ENCODE peak calls at places on chromosomes 5 and 9, in eight cellular contexts. One of them, this sample, is unnamed.

GRCh38 chr5:113204525-113205161 is 228.0 kb downstream of the DCP2 start:
- DNase-seq in CD8-positive, alpha-beta T cell: no peak
- DNase-seq in osteocyte: no peak
- DNase-seq in cardiac muscle cell: peak
- DNase-seq in AG09309: no peak
- DNase-seq in endothelial cell: no peak
- DNase-seq in neural progenitor cell: no peak
- DNase-seq in spleen: no peak
- DNase-seq in this sample: no peak

GRCh38 chr5:68711311-68712200 is 382.3 kb upstream of the SLC30A5 start:
- DNase-seq in osteocyte: no peak
- DNase-seq in neural progenitor cell: no peak
- DNase-seq in AG09309: no peak
- DNase-seq in endothelial cell: no peak
- DNase-seq in spleen: no peak
- DNase-seq in CD8-positive, alpha-beta T cell: no peak
- DNase-seq in cardiac muscle cell: no peak
- DNase-seq in this sample: no peak

GRCh38 chr5:139903805-139904565 is 108.4 kb downstream of the PSD2 start:
- DNase-seq in endothelial cell: peak
- DNase-seq in CD8-positive, alpha-beta T cell: no peak
- DNase-seq in spleen: peak
- DNase-seq in cardiac muscle cell: peak
- DNase-seq in osteocyte: no peak
- DNase-seq in neural progenitor cell: peak
- DNase-seq in AG09309: no peak
- DNase-seq in this sample: peak

GRCh38 chr9:100427366-100428263 is 672 bp downstream of the MSANTD3 start:
- DNase-seq in spleen: no peak
- DNase-seq in CD8-positive, alpha-beta T cell: peak
- DNase-seq in cardiac muscle cell: peak
- DNase-seq in neural progenitor cell: peak
- DNase-seq in AG09309: no peak
- DNase-seq in osteocyte: peak
- DNase-seq in endothelial cell: peak
- DNase-seq in this sample: peak

GRCh38 chr9:92245005-92245797 is 48.3 kb downstream of the IARS1 start:
- DNase-seq in AG09309: peak
- DNase-seq in endothelial cell: no peak
- DNase-seq in CD8-positive, alpha-beta T cell: no peak
- DNase-seq in cardiac muscle cell: peak
- DNase-seq in osteocyte: no peak
- DNase-seq in spleen: no peak
- DNase-seq in neural progenitor cell: no peak
- DNase-seq in this sample: no peak

GRCh38 chr9:135034106-135034505 is 53.4 kb upstream of the OLFM1 start:
- DNase-seq in neural progenitor cell: no peak
- DNase-seq in AG09309: no peak
- DNase-seq in cardiac muscle cell: no peak
- DNase-seq in osteocyte: peak
- DNase-seq in endothelial cell: no peak
- DNase-seq in spleen: no peak
- DNase-seq in CD8-positive, alpha-beta T cell: no peak
- DNase-seq in this sample: no peak

GRCh38 chr5:178941361-178941760 is 363 bp downstream of the ZNF454 start:
- DNase-seq in osteocyte: no peak
- DNase-seq in AG09309: no peak
- DNase-seq in CD8-positive, alpha-beta T cell: no peak
- DNase-seq in spleen: no peak
- DNase-seq in neural progenitor cell: no peak
- DNase-seq in endothelial cell: no peak
- DNase-seq in cardiac muscle cell: peak
- DNase-seq in this sample: peak

GRCh38 chr5:142686210-142686734 is 382 bp upstream of the FGF1 start:
- DNase-seq in osteocyte: no peak
- DNase-seq in cardiac muscle cell: no peak
- DNase-seq in spleen: no peak
- DNase-seq in endothelial cell: no peak
- DNase-seq in neural progenitor cell: peak
- DNase-seq in CD8-positive, alpha-beta T cell: no peak
- DNase-seq in AG09309: no peak
- DNase-seq in this sample: no peak

GRCh38 chr5:27472000-27472763 is 433.8 kb upstream of the CDH9 start:
- DNase-seq in osteocyte: no peak
- DNase-seq in AG09309: peak
- DNase-seq in CD8-positive, alpha-beta T cell: no peak
- DNase-seq in cardiac muscle cell: peak
- DNase-seq in spleen: no peak
- DNase-seq in endothelial cell: peak
- DNase-seq in neural progenitor cell: peak
- DNase-seq in this sample: peak

GRCh38 chr5:143341807-143342570 is 61.5 kb downstream of the NR3C1 start:
- DNase-seq in CD8-positive, alpha-beta T cell: no peak
- DNase-seq in endothelial cell: no peak
- DNase-seq in AG09309: no peak
- DNase-seq in osteocyte: no peak
- DNase-seq in spleen: no peak
- DNase-seq in neural progenitor cell: no peak
- DNase-seq in cardiac muscle cell: peak
- DNase-seq in this sample: no peak

GRCh38 chr5:38467353-38468040 is 88.9 kb downstream of the LIFR start:
- DNase-seq in cardiac muscle cell: peak
- DNase-seq in spleen: no peak
- DNase-seq in endothelial cell: no peak
- DNase-seq in CD8-positive, alpha-beta T cell: no peak
- DNase-seq in AG09309: no peak
- DNase-seq in osteocyte: peak
- DNase-seq in neural progenitor cell: peak
- DNase-seq in this sample: no peak

GRCh38 chr5:12330381-12330780 is 426.1 kb upstream of the CTNND2 start:
- DNase-seq in osteocyte: no peak
- DNase-seq in spleen: no peak
- DNase-seq in neural progenitor cell: no peak
- DNase-seq in endothelial cell: no peak
- DNase-seq in cardiac muscle cell: no peak
- DNase-seq in CD8-positive, alpha-beta T cell: no peak
- DNase-seq in AG09309: no peak
- DNase-seq in this sample: no peak

GRCh38 chr5:132261881-132262845 is 4.7 kb downstream of the PDLIM4 start:
- DNase-seq in osteocyte: peak
- DNase-seq in endothelial cell: peak
- DNase-seq in CD8-positive, alpha-beta T cell: no peak
- DNase-seq in AG09309: no peak
- DNase-seq in neural progenitor cell: no peak
- DNase-seq in cardiac muscle cell: no peak
- DNase-seq in spleen: peak
- DNase-seq in this sample: no peak

GRCh38 chr5:119171686-119172085 is 100.8 kb downstream of the DMXL1 start:
- DNase-seq in neural progenitor cell: no peak
- DNase-seq in AG09309: no peak
- DNase-seq in cardiac muscle cell: no peak
- DNase-seq in endothelial cell: no peak
- DNase-seq in spleen: no peak
- DNase-seq in CD8-positive, alpha-beta T cell: no peak
- DNase-seq in osteocyte: no peak
- DNase-seq in this sample: no peak

GRCh38 chr5:58094031-58094430 is 365.9 kb downstream of the PLK2 start:
- DNase-seq in neural progenitor cell: no peak
- DNase-seq in AG09309: no peak
- DNase-seq in osteocyte: no peak
- DNase-seq in spleen: no peak
- DNase-seq in cardiac muscle cell: no peak
- DNase-seq in endothelial cell: no peak
- DNase-seq in CD8-positive, alpha-beta T cell: no peak
- DNase-seq in this sample: no peak

GRCh38 chr9:133599470-133600173 is 9.6 kb downstream of the FAM163B start:
- DNase-seq in endothelial cell: no peak
- DNase-seq in osteocyte: no peak
- DNase-seq in CD8-positive, alpha-beta T cell: no peak
- DNase-seq in cardiac muscle cell: no peak
- DNase-seq in AG09309: no peak
- DNase-seq in neural progenitor cell: no peak
- DNase-seq in spleen: no peak
- DNase-seq in this sample: no peak

GRCh38 chr5:55063220-55063863 is 39.1 kb upstream of the GZMA start:
- DNase-seq in cardiac muscle cell: no peak
- DNase-seq in AG09309: no peak
- DNase-seq in neural progenitor cell: no peak
- DNase-seq in osteocyte: no peak
- DNase-seq in spleen: no peak
- DNase-seq in endothelial cell: no peak
- DNase-seq in CD8-positive, alpha-beta T cell: no peak
- DNase-seq in this sample: no peak

GRCh38 chr9:133713960-133714495 is 24.1 kb downstream of the SARDH start:
- DNase-seq in AG09309: no peak
- DNase-seq in spleen: no peak
- DNase-seq in CD8-positive, alpha-beta T cell: no peak
- DNase-seq in neural progenitor cell: no peak
- DNase-seq in endothelial cell: peak
- DNase-seq in osteocyte: no peak
- DNase-seq in cardiac muscle cell: no peak
- DNase-seq in this sample: peak

GRCh38 chr9:6711403-6711802 is 46.4 kb upstream of the KDM4C start:
- DNase-seq in spleen: no peak
- DNase-seq in endothelial cell: no peak
- DNase-seq in AG09309: no peak
- DNase-seq in cardiac muscle cell: peak
- DNase-seq in osteocyte: no peak
- DNase-seq in neural progenitor cell: no peak
- DNase-seq in CD8-positive, alpha-beta T cell: no peak
- DNase-seq in this sample: no peak

GRCh38 chr9:83563360-83563759 is 25.2 kb upstream of the FRMD3 start:
- DNase-seq in endothelial cell: no peak
- DNase-seq in osteocyte: no peak
- DNase-seq in cardiac muscle cell: no peak
- DNase-seq in spleen: no peak
- DNase-seq in neural progenitor cell: no peak
- DNase-seq in AG09309: no peak
- DNase-seq in CD8-positive, alpha-beta T cell: no peak
- DNase-seq in this sample: no peak

GRCh38 chr9:131217321-131218031 is 58.8 kb downstream of the FAM78A start:
- DNase-seq in AG09309: no peak
- DNase-seq in CD8-positive, alpha-beta T cell: no peak
- DNase-seq in spleen: no peak
- DNase-seq in osteocyte: no peak
- DNase-seq in neural progenitor cell: no peak
- DNase-seq in endothelial cell: no peak
- DNase-seq in cardiac muscle cell: no peak
- DNase-seq in this sample: no peak

GRCh38 chr5:136446565-136446964 is 81.2 kb upstream of the TRPC7 start:
- DNase-seq in spleen: no peak
- DNase-seq in AG09309: no peak
- DNase-seq in cardiac muscle cell: no peak
- DNase-seq in CD8-positive, alpha-beta T cell: no peak
- DNase-seq in neural progenitor cell: no peak
- DNase-seq in endothelial cell: no peak
- DNase-seq in osteocyte: no peak
- DNase-seq in this sample: no peak
- TF ChIP-seq CTCF in spleen: no peak
- TF ChIP-seq CTCF in AG09309: no peak
- TF ChIP-seq CTCF in cardiac muscle cell: no peak
- TF ChIP-seq CTCF in CD8-positive, alpha-beta T cell: no peak
- TF ChIP-seq CTCF in neural progenitor cell: peak
- TF ChIP-seq CTCF in endothelial cell: no peak
- TF ChIP-seq CTCF in osteocyte: no peak
- TF ChIP-seq CTCF in this sample: no peak

DNA sequence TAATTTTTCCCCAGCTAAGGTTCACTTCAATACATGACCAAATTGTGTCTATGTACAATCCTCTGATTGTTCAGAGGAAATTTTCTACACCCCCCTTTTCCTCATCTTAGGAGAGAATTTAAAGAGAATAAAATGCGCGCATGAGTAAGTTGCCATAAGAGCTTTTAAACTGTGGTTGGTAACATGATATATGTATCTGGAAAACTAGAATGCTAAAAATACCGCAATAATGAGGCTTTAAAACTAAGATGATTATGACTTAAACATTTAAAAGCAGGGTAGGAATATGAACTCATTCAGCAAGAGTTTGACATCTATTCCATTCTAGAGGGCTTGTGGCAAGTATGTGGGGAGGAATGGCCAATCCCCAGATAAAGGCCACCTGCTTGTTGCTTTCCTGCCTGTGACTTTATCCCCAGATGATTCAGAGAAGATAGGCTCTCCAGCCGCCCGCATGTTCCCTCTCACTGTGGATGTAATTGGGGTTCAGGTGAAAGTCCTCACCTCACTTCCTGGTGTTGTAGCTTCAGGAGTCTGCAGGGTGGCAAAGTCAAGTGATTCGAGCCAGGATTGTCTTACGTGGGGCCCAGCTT is 26.5 kb upstream of the BASP1 start:
- DNase-seq in endothelial cell: no peak
- DNase-seq in spleen: no peak
- DNase-seq in cardiac muscle cell: no peak
- DNase-seq in CD8-positive, alpha-beta T cell: no peak
- DNase-seq in neural progenitor cell: no peak
- DNase-seq in osteocyte: no peak
- DNase-seq in AG09309: no peak
- DNase-seq in this sample: no peak
- TF ChIP-seq CTCF in endothelial cell: no peak
- TF ChIP-seq CTCF in spleen: no peak
- TF ChIP-seq CTCF in cardiac muscle cell: no peak
- TF ChIP-seq CTCF in CD8-positive, alpha-beta T cell: no peak
- TF ChIP-seq CTCF in neural progenitor cell: no peak
- TF ChIP-seq CTCF in osteocyte: no peak
- TF ChIP-seq CTCF in AG09309: no peak
- TF ChIP-seq CTCF in this sample: no peak

DNA sequence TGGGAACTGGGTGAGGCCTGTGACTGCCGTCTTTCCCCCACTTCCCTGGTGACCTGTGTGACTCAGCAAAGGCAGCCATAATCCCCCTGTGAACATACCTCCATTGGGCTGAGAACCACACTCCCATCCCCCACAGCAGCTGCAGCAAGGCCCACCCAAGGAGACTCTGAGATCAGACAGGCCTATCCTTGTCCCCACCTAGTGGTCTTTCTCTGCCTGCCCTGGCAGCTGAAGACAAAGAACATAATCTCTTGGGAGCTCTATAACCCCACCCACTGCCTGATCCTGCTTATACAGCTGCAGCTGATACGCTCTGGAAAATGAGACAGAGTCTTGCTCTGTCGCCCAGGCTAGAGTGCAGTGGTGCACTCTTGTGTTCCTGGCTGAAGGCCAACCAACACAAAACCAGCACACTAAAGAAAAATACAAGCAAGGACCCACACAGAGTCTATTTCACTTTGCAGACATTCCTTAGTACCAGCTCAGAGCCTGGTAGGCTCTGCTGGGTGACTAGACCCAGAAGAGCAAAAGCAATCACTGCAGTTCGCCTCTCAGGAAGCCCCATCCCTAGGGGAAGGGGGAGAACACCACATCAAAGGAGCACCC is 106.7 kb downstream of the MCTP1 start:
- DNase-seq in cardiac muscle cell: no peak
- DNase-seq in CD8-positive, alpha-beta T cell: no peak
- DNase-seq in spleen: no peak
- DNase-seq in endothelial cell: no peak
- DNase-seq in neural progenitor cell: peak
- DNase-seq in osteocyte: peak
- DNase-seq in AG09309: no peak
- DNase-seq in this sample: peak
- TF ChIP-seq CTCF in cardiac muscle cell: no peak
- TF ChIP-seq CTCF in CD8-positive, alpha-beta T cell: no peak
- TF ChIP-seq CTCF in spleen: no peak
- TF ChIP-seq CTCF in endothelial cell: no peak
- TF ChIP-seq CTCF in neural progenitor cell: peak
- TF ChIP-seq CTCF in osteocyte: peak
- TF ChIP-seq CTCF in AG09309: no peak
- TF ChIP-seq CTCF in this sample: peak

GRCh38 chr9:126777733-126778132 is 27.1 kb upstream of the ZBTB43 start:
- DNase-seq in neural progenitor cell: peak
- DNase-seq in AG09309: no peak
- DNase-seq in endothelial cell: no peak
- DNase-seq in osteocyte: no peak
- DNase-seq in CD8-positive, alpha-beta T cell: no peak
- DNase-seq in cardiac muscle cell: no peak
- DNase-seq in spleen: no peak
- DNase-seq in this sample: no peak
- TF ChIP-seq CTCF in neural progenitor cell: peak
- TF ChIP-seq CTCF in AG09309: no peak
- TF ChIP-seq CTCF in endothelial cell: no peak
- TF ChIP-seq CTCF in osteocyte: no peak
- TF ChIP-seq CTCF in CD8-positive, alpha-beta T cell: no peak
- TF ChIP-seq CTCF in cardiac muscle cell: no peak
- TF ChIP-seq CTCF in spleen: no peak
- TF ChIP-seq CTCF in this sample: no peak